ENCODE peak calls at places on chromosomes 5 and 9, in four cellular contexts. B, W, M and X are unnamed samples.
A peak's percentile ranks its signal among the peaks of the same experiment; 100 is the strongest.

GRCh38 chr9:22079873-22080341 is 70.8 kb upstream of the CDKN2B start:
- DNase-seq in B (no peak), W (peak; percentile 53), M (peak; percentile 94), X (peak; percentile 94)

GRCh38 chr5:73374520-73375235 is 73.9 kb downstream of the FOXD1 start:
- DNase-seq in B (no peak), W (no peak), M (no peak), X (peak; percentile 81)

GRCh38 chr9:94210616-94211603 is 48.2 kb upstream of the ZNF169 start:
- DNase-seq in B (no peak), W (no peak), M (no peak), X (no peak)

GRCh38 chr9:87157366-87158031 is 210.2 kb upstream of the GAS1 start:
- DNase-seq in B (no peak), W (no peak), M (peak; percentile 32), X (no peak)

GRCh38 chr5:73853091-73853490 is 227.1 kb downstream of the ARHGEF28 start:
- DNase-seq in B (no peak), W (peak; percentile 63), M (peak; percentile 66), X (peak; percentile 34)

GRCh38 chr5:74992791-74993190 is 59.6 kb downstream of the GCNT4 start:
- DNase-seq in B (no peak), W (no peak), M (no peak), X (no peak)

GRCh38 chr5:156188026-156188425 is 138.9 kb upstream of the SGCD start:
- DNase-seq in B (no peak), W (no peak), M (no peak), X (no peak)

GRCh38 chr5:122354293-122354692 is 42.3 kb downstream of the SNCAIP start:
- DNase-seq in B (no peak), W (no peak), M (no peak), X (no peak)

GRCh38 chr5:151470440-151470839 is 23.0 kb downstream of the SLC36A1 start:
- DNase-seq in B (no peak), W (peak; percentile 64), M (no peak), X (no peak)

GRCh38 chr9:72271617-72272478 is 93.2 kb downstream of the ZFAND5 start:
- DNase-seq in B (peak; percentile 60), W (no peak), M (no peak), X (peak; percentile 68)

GRCh38 chr5:84163671-84164070 is 221.0 kb downstream of the EDIL3 start:
- DNase-seq in B (no peak), W (no peak), M (no peak), X (no peak)

GRCh38 chr5:148990817-148991216 is 72.0 kb downstream of the SH3TC2 start:
- DNase-seq in B (no peak), W (no peak), M (no peak), X (no peak)

GRCh38 chr9:70639853-70640814 is 225.7 kb upstream of the KLF9 start:
- DNase-seq in B (peak; percentile 36), W (peak; percentile 31), M (no peak), X (peak; percentile 81)

GRCh38 chr5:96463106-96463505 is 30.1 kb upstream of the PCSK1 start:
- DNase-seq in B (no peak), W (no peak), M (no peak), X (peak; percentile 10)

GRCh38 chr5:31153523-31153922 is 40.0 kb upstream of the CDH6 start:
- DNase-seq in B (no peak), W (peak; percentile 25), M (no peak), X (peak; percentile 39)

GRCh38 chr5:56327810-56328209 is 94.7 kb upstream of the ANKRD55 start:
- DNase-seq in B (no peak), W (no peak), M (no peak), X (no peak)

GRCh38 chr5:143401846-143402463 is 1.5 kb downstream of the NR3C1 start:
- DNase-seq in B (no peak), W (no peak), M (no peak), X (no peak)

GRCh38 chr5:132389453-132390286 is 20.2 kb downstream of the SLC22A5 start:
- DNase-seq in B (no peak), W (peak; percentile 99), M (peak; percentile 94), X (peak; percentile 95)

GRCh38 chr9:77502568-77502967 is 145.6 kb downstream of the GNA14 start:
- DNase-seq in B (no peak), W (no peak), M (no peak), X (peak; percentile 19)
- H3K4me3 ChIP-seq in B (no peak overlapping the region), W (no peak overlapping the region), M (no peak overlapping the region), X (no peak overlapping the region)

GRCh38 chr5:119255571-119256356 is 100.1 kb upstream of the TNFAIP8 start:
- DNase-seq in B (peak; percentile 54), W (no peak), M (no peak), X (peak; percentile 30)
- TF ChIP-seq CTCF in B (peak; percentile 74), W (peak; percentile 38), M (peak; percentile 7), X (no peak)

GRCh38 chr9:6407778-6408177 is 5.2 kb upstream of the UHRF2 start:
- DNase-seq in B (no peak), W (no peak), M (no peak), X (no peak)

GRCh38 chr9:6410653-6411052 is 2.3 kb upstream of the UHRF2 start:
- DNase-seq in B (peak; percentile 33), W (no peak), M (no peak), X (no peak)

GRCh38 chr9:6408320-6408719 is 4.7 kb upstream of the UHRF2 start:
- DNase-seq in B (no peak), W (no peak), M (no peak), X (no peak)

GRCh38 chr9:6405371-6405770 is 7.6 kb upstream of the UHRF2 start:
- DNase-seq in B (no peak), W (no peak), M (no peak), X (no peak)
- H3K4me3 ChIP-seq in B (no peak overlapping the region), W (no peak overlapping the region), M (no peak overlapping the region), X (no peak overlapping the region)

DNA sequence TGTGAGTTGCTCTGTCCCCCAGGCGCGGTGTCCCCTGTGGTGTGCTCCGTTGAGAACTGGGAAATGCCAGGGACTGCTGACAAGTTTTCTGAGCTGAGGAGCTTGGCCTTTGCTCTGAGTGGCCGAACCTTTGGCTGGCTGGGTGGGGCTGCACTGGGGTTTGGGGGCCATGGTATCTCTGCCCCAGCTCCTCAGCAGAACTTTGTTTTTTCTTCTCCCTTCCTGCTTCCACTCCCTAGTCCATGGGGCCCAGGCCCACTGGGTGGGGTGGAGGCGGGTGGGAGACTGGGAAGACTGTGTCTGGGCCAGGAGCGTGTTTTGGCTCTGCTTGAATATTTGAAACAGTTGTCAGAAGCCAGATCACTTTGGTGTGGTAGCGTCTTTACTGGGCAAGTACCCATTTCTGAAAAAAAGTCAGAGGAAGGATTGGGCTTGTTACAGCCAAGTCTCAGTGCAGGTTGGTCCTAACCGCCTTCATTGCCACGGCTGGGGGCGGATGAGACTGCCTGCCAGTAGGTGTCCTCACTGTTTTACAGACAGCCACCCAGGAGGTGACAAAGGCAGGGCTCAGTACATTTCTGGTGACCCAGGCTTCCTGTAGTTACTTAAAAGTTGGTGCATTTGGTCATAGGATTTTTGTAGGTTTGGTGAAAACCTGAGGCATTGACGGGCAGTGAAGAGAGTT is 92.7 kb downstream of the DAB2IP start:
- DNase-seq in B (peak; percentile 89), W (peak; percentile 8), M (no peak), X (peak; percentile 45)
- TF ChIP-seq CTCF in B (peak; percentile 97), W (peak; percentile 39), M (peak; percentile 64), X (peak; percentile 46)